ENCODE peak calls at places on chromosomes 4 and X, in six cellular contexts. E is suprapubic skin, Y is A673, C is hepatocyte, F is astrocyte, H is pancreas. J is an unnamed sample.

GRCh38 chrX:132094169-132094568 is 33.7 kb downstream of the FRMD7 start:
- DNase-seq in E (no peak), Y (no peak), C (no peak), F (peak; percentile 58), H (no peak), J (no peak)

GRCh38 chr4:128349921-128350320 is 62.3 kb upstream of the PGRMC2 start:
- DNase-seq in E (no peak), Y (no peak), C (peak; percentile 47), F (peak; percentile 77), H (no peak), J (no peak)

GRCh38 chrX:11755724-11756123 is 2.3 kb upstream of the MSL3 start:
- DNase-seq in E (no peak), Y (no peak), C (peak; percentile 16), F (no peak), H (no peak), J (no peak)

GRCh38 chrX:140110081-140110650 is 144.8 kb upstream of the CXorf66 start:
- DNase-seq in E (no peak), Y (no peak), C (no peak), F (no peak), H (no peak), J (no peak)

GRCh38 chr4:153520871-153521329 is 54.7 kb downstream of the TMEM131L start:
- DNase-seq in E (no peak), Y (no peak), C (no peak), F (no peak), H (no peak), J (peak; percentile 54)

GRCh38 chrX:106791495-106791894 is 11.0 kb upstream of the TBC1D8B start:
- DNase-seq in E (no peak), Y (peak; percentile 2), C (no peak), F (no peak), H (no peak), J (no peak)

GRCh38 chr4:156906325-156906724 is 65.3 kb downstream of the PDGFC start:
- DNase-seq in E (no peak), Y (peak; percentile 76), C (no peak), F (no peak), H (no peak), J (no peak)

GRCh38 chr4:151321586-151321985 is 3.8 kb downstream of the SH3D19 start:
- DNase-seq in E (no peak), Y (no peak), C (no peak), F (no peak), H (no peak), J (no peak)

GRCh38 chr4:127622923-127623754 is 9.6 kb upstream of the INTU start:
- DNase-seq in E (no peak), Y (peak; percentile 19), C (peak; percentile 73), F (peak; percentile 25), H (no peak), J (peak; percentile 15)

GRCh38 chr4:68337004-68337403 is 12.9 kb downstream of the YTHDC1 start:
- DNase-seq in E (no peak), Y (no peak), C (no peak), F (no peak), H (no peak), J (no peak)

GRCh38 chrX:53587795-53588194 is 98.7 kb downstream of the HUWE1 start:
- DNase-seq in E (no peak), Y (no peak), C (no peak), F (peak; percentile 8), H (no peak), J (no peak)
- H3K36me3 ChIP-seq in E (peaks cover 92% of the 10 kb centered on the region), Y (peaks cover 86% of the 10 kb centered on the region), C (no peaks in the 10 kb centered on the region), F (peaks cover 85% of the 10 kb centered on the region), H (peaks cover 73% of the 10 kb centered on the region), J (peaks cover 22% of the 10 kb centered on the region)

GRCh38 chr4:113945906-113946305 is 33.5 kb downstream of the ARSJ start:
- DNase-seq in E (no peak), Y (no peak), C (no peak), F (peak; percentile 76), H (no peak), J (no peak)
- TF ChIP-seq CTCF in E (no peak), Y (no peak), C (no peak), F (no peak), H (no peak), J (no peak)

GRCh38 chrX:153692003-153692402 is 4.3 kb downstream of the SLC6A8 start:
- DNase-seq in E (no peak), Y (no peak), C (no peak), F (no peak), H (no peak), J (no peak)
- H3K36me3 ChIP-seq in E (peaks cover 6% of the 10 kb centered on the region), Y (no peaks in the 10 kb centered on the region), C (no peaks in the 10 kb centered on the region), F (no peaks in the 10 kb centered on the region), H (no peaks in the 10 kb centered on the region), J (no peaks in the 10 kb centered on the region)

DNA sequence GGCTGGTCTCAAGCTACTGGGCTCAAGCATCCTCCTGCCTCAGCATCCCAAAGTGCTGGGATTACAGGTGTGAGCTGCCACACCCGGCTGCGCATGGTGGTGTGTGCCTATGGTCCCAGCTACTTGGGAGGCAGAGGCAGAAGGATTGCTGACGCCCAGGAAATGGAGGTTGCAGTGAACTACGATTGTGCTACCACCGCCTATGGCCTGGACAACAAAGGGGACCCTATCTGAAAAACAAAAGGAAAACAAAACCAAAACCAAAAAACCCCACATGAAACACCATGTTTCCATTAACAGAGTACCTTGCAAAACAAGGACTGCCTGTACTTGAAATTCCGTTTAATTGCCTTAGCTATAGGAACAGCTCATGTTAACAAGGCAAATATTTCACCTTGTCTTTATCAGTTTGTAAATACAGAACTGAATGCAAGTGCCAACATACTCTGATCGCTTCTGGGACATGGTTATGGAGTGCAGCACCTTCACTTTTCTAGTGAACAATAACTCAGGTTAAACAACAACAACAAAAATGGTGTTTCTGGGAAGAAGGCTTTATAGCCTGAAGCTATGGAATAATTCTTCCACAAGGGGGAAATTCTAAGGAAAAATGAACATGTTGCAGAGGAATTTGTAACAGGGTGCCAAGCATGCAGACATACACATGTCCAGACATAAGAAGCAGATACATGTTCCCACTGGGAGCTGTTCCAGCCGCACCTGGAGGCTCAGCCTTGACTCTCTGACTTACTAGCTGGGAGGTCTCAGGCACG is 73.2 kb upstream of the STS start:
- DNase-seq in E (no peak), Y (no peak), C (no peak), F (no peak), H (no peak), J (no peak)
- TF ChIP-seq CTCF in E (no peak), Y (peak; percentile 20), C (peak; percentile 20), F (no peak), H (no peak), J (no peak)

GRCh38 chr4:893995-894705 is 38.0 kb downstream of the GAK start:
- DNase-seq in E (no peak), Y (no peak), C (no peak), F (no peak), H (no peak), J (no peak)

GRCh38 chr4:896630-897029 is 35.5 kb downstream of the GAK start:
- DNase-seq in E (no peak), Y (no peak), C (no peak), F (no peak), H (no peak), J (no peak)

GRCh38 chr4:896216-896615 is 35.9 kb downstream of the GAK start:
- DNase-seq in E (no peak), Y (no peak), C (no peak), F (no peak), H (no peak), J (no peak)

GRCh38 chr4:893276-893994 is 38.7 kb downstream of the GAK start:
- DNase-seq in E (no peak), Y (no peak), C (no peak), F (no peak), H (no peak), J (no peak)

GRCh38 chr4:895596-895995 is 36.5 kb downstream of the GAK start:
- DNase-seq in E (no peak), Y (no peak), C (no peak), F (no peak), H (no peak), J (no peak)
- H3K36me3 ChIP-seq in E (peaks cover 84% of the 10 kb centered on the region), Y (peaks cover 3% of the 10 kb centered on the region), C (no peaks in the 10 kb centered on the region), F (peaks cover 8% of the 10 kb centered on the region), H (peaks cover 20% of the 10 kb centered on the region), J (peaks cover 26% of the 10 kb centered on the region)

GRCh38 chrX:104370089-104370488 is 115.4 kb upstream of the ESX1 start:
- DNase-seq in E (no peak), Y (peak; percentile 2), C (peak; percentile 18), F (no peak), H (no peak), J (no peak)
- TF ChIP-seq CTCF in E (no peak), Y (no peak), C (no peak), F (no peak), H (no peak), J (no peak)

GRCh38 chr4:77177196-77177595 is 20.2 kb downstream of the CCNG2 start:
- DNase-seq in E (no peak), Y (no peak), C (no peak), F (no peak), H (no peak), J (no peak)
- H3K36me3 ChIP-seq in E (no peaks in the 10 kb centered on the region), Y (no peaks in the 10 kb centered on the region), C (no peaks in the 10 kb centered on the region), F (no peaks in the 10 kb centered on the region), H (no peaks in the 10 kb centered on the region), J (no peaks in the 10 kb centered on the region)

GRCh38 chr4:3747582-3747906 is 18.6 kb upstream of the ADRA2C start:
- DNase-seq in E (no peak), Y (no peak), C (no peak), F (no peak), H (no peak), J (no peak)
- TF ChIP-seq CTCF in E (no peak), Y (peak; percentile 61), C (peak; percentile 20), F (peak; percentile 8), H (no peak), J (peak; percentile 36)

DNA sequence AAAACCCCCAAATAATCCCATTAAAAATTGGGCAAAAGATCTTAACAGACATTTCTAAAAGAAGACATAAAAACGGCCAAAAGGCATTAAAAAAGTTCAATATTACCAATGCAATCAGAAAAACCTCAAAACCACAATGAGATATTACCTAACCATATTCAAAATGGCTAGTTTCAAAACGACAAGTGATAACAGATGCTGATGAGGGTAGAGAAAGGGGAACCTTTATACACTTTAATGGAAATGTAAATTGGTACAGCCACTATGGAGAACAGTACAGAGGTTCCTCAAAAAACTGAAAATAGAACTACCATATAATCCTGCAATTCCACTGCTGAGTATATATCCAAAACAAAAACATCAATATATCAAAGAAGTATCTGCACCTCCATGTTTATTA is 6.2 kb downstream of the AADAT start:
- DNase-seq in E (no peak), Y (no peak), C (no peak), F (no peak), H (no peak), J (no peak)
- H3K36me3 ChIP-seq in E (no peaks in the 10 kb centered on the region), Y (no peaks in the 10 kb centered on the region), C (no peaks in the 10 kb centered on the region), F (peaks cover 26% of the 10 kb centered on the region), H (peaks cover 5% of the 10 kb centered on the region), J (no peaks in the 10 kb centered on the region)

J was measured in GM06990.